ENCODE peak calls at places on chromosomes 13 and 19, in five cellular contexts. I is PC-3, R is fibroblast of lung, Y is K562, O is endodermal cell. Z is an unnamed sample.

GRCh38 chr13:71417205-71417604 is 449.8 kb downstream of the DACH1 start:
- DNase-seq in R (peak), Y (no peak), I (peak), O (no peak), Z (no peak)

GRCh38 chr19:58516964-58517833 is 2.4 kb downstream of the ZBTB45 start:
- DNase-seq in O (no peak), Y (no peak), R (no peak), I (no peak), Z (no peak)

GRCh38 chr13:76820759-76821158 is 65.4 kb downstream of the KCTD12 start:
- DNase-seq in O (no peak), I (no peak), R (peak), Y (no peak), Z (no peak)

GRCh38 chr19:6617374-6617773 is 26.4 kb upstream of the CD70 start:
- DNase-seq in I (no peak), O (no peak), R (no peak), Y (no peak), Z (no peak)

GRCh38 chr13:40061466-40062450 is 406.3 kb downstream of the COG6 start:
- DNase-seq in R (no peak), Y (no peak), O (no peak), I (no peak), Z (no peak)

GRCh38 chr13:71801781-71802180 is 65.2 kb downstream of the DACH1 start:
- DNase-seq in I (no peak), R (no peak), O (no peak), Y (no peak), Z (no peak)

GRCh38 chr13:107531816-107532215 is 683.5 kb downstream of the LIG4 start:
- DNase-seq in Y (no peak), O (no peak), R (no peak), I (peak), Z (no peak)

GRCh38 chr19:6464070-6464873 is at the start of gene CRB3:
- DNase-seq in Y (no peak), I (peak), R (no peak), O (peak), Z (peak)

GRCh38 chr19:7292352-7292949 is 1.8 kb downstream of the INSR start:
- DNase-seq in Y (no peak), R (no peak), O (peak), I (no peak), Z (no peak)

GRCh38 chr13:18628428-18628827 is 553.2 kb downstream of the TUBA3C start:
- DNase-seq in Y (no peak), R (no peak), I (no peak), O (no peak), Z (no peak)

GRCh38 chr19:44903216-44903601 is 2.4 kb upstream of the APOE start:
- DNase-seq in Y (no peak), O (no peak), I (no peak), R (no peak), Z (no peak)

GRCh38 chr13:51858433-51859247 is 3.1 kb upstream of the CCDC70 start:
- DNase-seq in R (no peak), Y (no peak), I (peak), O (peak), Z (no peak)

GRCh38 chr13:74158028-74158427 is 23.8 kb upstream of the KLF12 start:
- DNase-seq in O (no peak), I (no peak), Y (no peak), R (peak), Z (no peak)

GRCh38 chr19:44576843-44577565 is 36.4 kb upstream of the IGSF23 start:
- DNase-seq in R (peak), I (peak), O (peak), Y (peak), Z (peak)

GRCh38 chr19:9641810-9642209 is 20.8 kb upstream of the ZNF561 start:
- DNase-seq in R (no peak), Y (no peak), I (no peak), O (no peak), Z (no peak)

GRCh38 chr13:38093425-38093824 is 223.9 kb upstream of the TRPC4 start:
- DNase-seq in R (no peak), O (no peak), Y (no peak), I (no peak), Z (no peak)

GRCh38 chr19:16575861-16576689 is 3.9 kb upstream of the SLC35E1 start:
- DNase-seq in R (no peak), Y (no peak), I (no peak), O (no peak), Z (no peak)

GRCh38 chr13:92136449-92137180 is 738.2 kb downstream of the GPC5 start:
- DNase-seq in O (no peak), R (peak), Y (no peak), I (peak), Z (no peak)

GRCh38 chr13:35489050-35489449 is 12.6 kb upstream of the MAB21L1 start:
- DNase-seq in R (no peak), O (no peak), I (no peak), Y (no peak), Z (no peak)

GRCh38 chr13:109836629-109837607 is 50.5 kb upstream of the IRS2 start:
- DNase-seq in R (no peak), I (no peak), Y (no peak), O (no peak), Z (peak)

GRCh38 chr19:33376423-33376822 is 2.9 kb downstream of the CEBPG start:
- DNase-seq in Y (no peak), R (peak), O (no peak), I (peak), Z (peak)

GRCh38 chr19:3766520-3766919 is 4.0 kb downstream of the MRPL54 start:
- DNase-seq in O (peak), R (no peak), Y (no peak), I (no peak), Z (no peak)

GRCh38 chr19:50969413-50969760 is at the start of gene KLK6:
- DNase-seq in O (peak), I (peak), R (no peak), Y (no peak), Z (no peak)

GRCh38 chr13:111248822-111249221 is 71.6 kb upstream of the TEX29 start:
- DNase-seq in Y (no peak), O (no peak), I (no peak), R (no peak), Z (no peak)
- H3K27ac ChIP-seq in Y (no peak), O (no peak), I (no peak), R (no peak), Z (no peak)

GRCh38 chr13:30976041-30976440 is 43.6 kb downstream of the TEX26 start:
- DNase-seq in R (no peak), I (no peak), O (no peak), Y (no peak), Z (no peak)

GRCh38 chr13:30982911-30983310 is 50.5 kb downstream of the TEX26 start:
- DNase-seq in Y (no peak), O (no peak), R (no peak), I (no peak), Z (no peak)

GRCh38 chr13:30982506-30982905 is 50.0 kb downstream of the TEX26 start:
- DNase-seq in R (no peak), I (no peak), O (no peak), Y (no peak), Z (no peak)

GRCh38 chr13:30983431-30983830 is 51.0 kb downstream of the TEX26 start:
- DNase-seq in O (no peak), I (no peak), R (no peak), Y (no peak), Z (no peak)

GRCh38 chr13:30978981-30979956 is 46.8 kb downstream of the TEX26 start:
- DNase-seq in Y (peak), O (peak), R (no peak), I (peak), Z (peak)
- TF ChIP-seq CTCF in Y (peak), O (peak), R (peak), I (peak), Z (peak)

DNA sequence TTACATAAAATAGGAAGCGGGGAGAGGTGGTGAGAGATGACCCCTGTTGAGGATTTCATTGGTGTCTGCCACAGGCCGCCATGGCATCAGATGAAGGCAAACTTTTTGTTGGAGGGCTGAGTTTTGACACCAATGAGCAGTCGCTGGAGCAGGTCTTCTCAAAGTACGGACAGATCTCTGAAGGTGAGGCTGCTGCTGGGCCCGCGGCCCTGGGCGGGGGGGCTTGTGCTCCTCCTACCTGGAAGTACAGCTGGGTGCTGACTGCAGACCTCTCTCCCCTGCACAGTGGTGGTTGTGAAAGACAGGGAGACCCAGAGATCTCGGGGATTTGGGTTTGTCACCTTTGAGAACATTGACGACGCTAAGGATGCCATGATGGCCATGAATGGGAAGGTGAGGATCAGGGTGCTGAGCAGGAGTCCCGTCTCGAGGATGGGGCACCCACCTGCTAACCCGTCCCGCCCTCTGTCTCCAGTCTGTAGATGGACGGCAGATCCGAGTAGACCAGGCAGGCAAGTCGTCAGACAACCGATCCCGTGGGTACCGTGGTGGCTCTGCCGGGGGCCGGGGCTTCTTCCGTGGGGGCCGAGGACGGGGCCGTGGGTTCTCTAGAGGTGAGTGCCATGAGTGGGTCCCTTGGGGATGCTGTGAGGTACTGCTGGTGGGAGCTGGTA is 1.9 kb downstream of the CIRBP start:
- DNase-seq in I (no peak), Y (no peak), O (no peak), R (no peak), Z (no peak)
- H3K9ac ChIP-seq in I (peak), Y (peak), O (no peak), R (peak), Z (peak)

DNA sequence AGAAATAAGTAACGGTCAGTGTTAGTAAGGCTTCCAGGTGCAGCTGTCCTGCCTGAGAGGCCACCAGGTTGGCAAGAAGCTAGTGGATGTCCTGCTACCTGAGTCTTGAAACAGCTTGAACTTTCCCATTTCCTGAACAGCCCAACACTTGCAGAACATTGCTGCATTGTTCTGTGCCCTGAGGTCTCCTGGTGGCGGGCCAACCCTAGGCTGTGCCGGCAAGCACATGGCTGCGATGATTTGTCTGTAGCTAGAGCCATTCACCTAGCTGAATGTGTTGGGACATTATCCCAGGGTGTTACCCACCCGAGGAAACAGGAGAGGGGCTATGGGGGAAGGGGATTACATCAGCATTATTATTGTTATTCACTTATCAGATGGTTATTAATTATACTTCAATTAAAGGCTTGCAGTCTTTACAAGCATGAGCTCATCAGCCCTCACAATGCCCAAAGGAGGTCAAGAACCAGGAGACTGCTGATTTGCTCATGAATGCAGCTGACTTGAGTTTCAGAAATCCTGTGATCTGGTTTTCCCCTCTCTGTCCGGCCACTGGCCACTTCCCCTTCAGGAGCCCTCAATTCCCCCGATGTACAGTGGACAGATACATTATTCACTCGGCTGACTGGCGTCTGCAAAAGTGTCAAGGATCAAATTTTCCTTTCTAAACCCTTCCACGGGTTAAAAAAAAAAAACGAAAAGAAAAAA is 187.6 kb upstream of the TSC22D1 start:
- DNase-seq in I (no peak), Y (no peak), R (no peak), O (no peak), Z (no peak)
- H3K27ac ChIP-seq in I (no peak), Y (no peak), R (no peak), O (no peak), Z (peak)

Z was measured in colonic mucosa.